ENCODE peak calls at places on chromosomes 5 and 9, in five cellular contexts. A is glutamatergic neuron, H is NB4, N is NCI-H2029 treated with DMSO at 0.1 percent for 48 hours, M is activated T-cell treated with anti-CD3 and anti-CD28 coated beads for 48 hours. E is an unnamed sample.

GRCh38 chr9:85024374-85024773 is 354.8 kb downstream of the NTRK2 start:
- DNase-seq in A (no peak), H (no peak), N (no peak), M (no peak), E (no peak)

GRCh38 chr5:173670130-173670591 is 53.7 kb upstream of the BOD1 start:
- DNase-seq in A (no peak), H (no peak), N (no peak), M (no peak), E (no peak)

GRCh38 chr9:114491430-114492003 is 13.8 kb downstream of the WHRN start:
- DNase-seq in A (no peak), H (no peak), N (no peak), M (no peak), E (no peak)

GRCh38 chr9:109966643-109967368 is 186.8 kb downstream of the PALM2AKAP2 start:
- DNase-seq in A (no peak), H (peak), N (no peak), M (no peak), E (no peak)

GRCh38 chr9:128702445-128702948 is at the start of gene PKN3:
- DNase-seq in A (peak), H (peak), N (no peak), M (peak), E (peak)

GRCh38 chr9:129278391-129279237 is 100.6 kb upstream of the IER5L start:
- DNase-seq in A (no peak), H (peak), N (peak), M (no peak), E (peak)

GRCh38 chr9:135440620-135441019 is 39.0 kb upstream of the PPP1R26 start:
- DNase-seq in A (no peak), H (no peak), N (no peak), M (no peak), E (no peak)

GRCh38 chr5:102826629-102827028 is 71.5 kb downstream of the PAM start:
- DNase-seq in A (no peak), H (no peak), N (no peak), M (no peak), E (no peak)

GRCh38 chr5:119255571-119256356 is 100.1 kb upstream of the TNFAIP8 start:
- DNase-seq in A (no peak), H (peak), N (no peak), M (no peak), E (no peak)

GRCh38 chr5:62722360-62722759 is 143.7 kb downstream of the LRRC70 start:
- DNase-seq in A (no peak), H (no peak), N (no peak), M (no peak), E (no peak)

GRCh38 chr5:134749415-134749814 is 9.2 kb upstream of the DDX46 start:
- DNase-seq in A (no peak), H (no peak), N (no peak), M (no peak), E (no peak)

GRCh38 chr9:133726401-133727276 is 11.5 kb downstream of the SARDH start:
- DNase-seq in A (peak), H (peak), N (peak), M (peak), E (peak)

GRCh38 chr5:95667219-95667618 is 15.6 kb downstream of the SPATA9 start:
- DNase-seq in A (no peak), H (no peak), N (no peak), M (no peak), E (no peak)

GRCh38 chr5:159510282-159510681 is 180.0 kb upstream of the IL12B start:
- DNase-seq in A (peak), H (no peak), N (no peak), M (no peak), E (peak)

GRCh38 chr5:35205186-35205585 is 25.1 kb downstream of the PRLR start:
- DNase-seq in A (no peak), H (no peak), N (no peak), M (no peak), E (no peak)

GRCh38 chr9:98087420-98088354 is 31.2 kb downstream of the NANS start:
- DNase-seq in A (peak), H (no peak), N (no peak), M (peak), E (no peak)

GRCh38 chr5:555058-555623 is 30.9 kb upstream of the SLC9A3 start:
- DNase-seq in A (peak), H (no peak), N (no peak), M (no peak), E (no peak)

GRCh38 chr5:105752801-105753200 is 1917.9 kb downstream of the EFNA5 start:
- DNase-seq in A (no peak), H (no peak), N (no peak), M (no peak), E (no peak)

GRCh38 chr9:24257726-24258125 is 288.0 kb downstream of the IZUMO3 start:
- DNase-seq in A (peak), H (no peak), N (no peak), M (no peak), E (no peak)

GRCh38 chr5:152288499-152288898 is 116.6 kb downstream of the NMUR2 start:
- DNase-seq in A (no peak), H (no peak), N (no peak), M (no peak), E (no peak)

GRCh38 chr5:1437452-1437851 is 7.8 kb downstream of the SLC6A3 start:
- DNase-seq in A (no peak), H (peak), N (peak), M (no peak), E (no peak)

GRCh38 chr5:102628449-102629175 is 126.5 kb upstream of the PAM start:
- DNase-seq in A (no peak), H (peak), N (no peak), M (no peak), E (no peak)

GRCh38 chr9:132609829-132610228 is 27.4 kb downstream of the BARHL1 start:
- DNase-seq in A (no peak), H (no peak), N (no peak), M (no peak), E (no peak)

GRCh38 chr9:126378761-126379160 is 52.1 kb downstream of the MVB12B start:
- DNase-seq in A (no peak), H (no peak), N (no peak), M (no peak), E (no peak)

GRCh38 chr5:140296289-140296688 is 6.6 kb downstream of the PFDN1 start:
- DNase-seq in A (no peak), H (no peak), N (no peak), M (no peak), E (no peak)

GRCh38 chr5:179346875-179347274 is 1.6 kb upstream of the ADAMTS2 start:
- DNase-seq in A (no peak), H (no peak), N (no peak), M (no peak), E (no peak)

E was measured in uterus.